ENCODE peak calls at places on chromosomes 12 and 14, in seven cellular contexts. One of them, this sample, is unnamed.

GRCh38 chr12:122593910-122594309 is 66.9 kb downstream of the KNTC1 start:
- DNase-seq in right lobe of liver: no peak
- DNase-seq in transverse colon: no peak
- DNase-seq in stomach: no peak
- DNase-seq in testis: no peak
- DNase-seq in HepG2: no peak
- DNase-seq in esophagus squamous epithelium: no peak
- DNase-seq in this sample: no peak

GRCh38 chr14:75123991-75124390 is 2.9 kb downstream of the NEK9 start:
- DNase-seq in transverse colon: peak
- DNase-seq in HepG2: no peak
- DNase-seq in stomach: no peak
- DNase-seq in testis: peak
- DNase-seq in esophagus squamous epithelium: no peak
- DNase-seq in right lobe of liver: no peak
- DNase-seq in this sample: no peak

GRCh38 chr14:76917158-76917596 is 91.0 kb downstream of the LRRC74A start:
- DNase-seq in testis: peak
- DNase-seq in transverse colon: peak
- DNase-seq in esophagus squamous epithelium: no peak
- DNase-seq in HepG2: peak
- DNase-seq in right lobe of liver: no peak
- DNase-seq in stomach: peak
- DNase-seq in this sample: peak

GRCh38 chr12:11144297-11144696 is 9.9 kb upstream of the TAS2R30 start:
- DNase-seq in testis: no peak
- DNase-seq in stomach: no peak
- DNase-seq in esophagus squamous epithelium: no peak
- DNase-seq in HepG2: no peak
- DNase-seq in right lobe of liver: no peak
- DNase-seq in transverse colon: no peak
- DNase-seq in this sample: no peak

GRCh38 chr14:21408152-21408551 is 24.3 kb upstream of the SUPT16H start:
- DNase-seq in stomach: no peak
- DNase-seq in right lobe of liver: no peak
- DNase-seq in transverse colon: no peak
- DNase-seq in HepG2: no peak
- DNase-seq in esophagus squamous epithelium: no peak
- DNase-seq in testis: no peak
- DNase-seq in this sample: no peak

GRCh38 chr14:92652413-92653151 is 95.8 kb downstream of the LGMN start:
- DNase-seq in transverse colon: no peak
- DNase-seq in stomach: no peak
- DNase-seq in right lobe of liver: no peak
- DNase-seq in HepG2: no peak
- DNase-seq in esophagus squamous epithelium: no peak
- DNase-seq in testis: no peak
- DNase-seq in this sample: no peak

GRCh38 chr14:85315891-85316290 is 214.1 kb upstream of the FLRT2 start:
- DNase-seq in transverse colon: no peak
- DNase-seq in testis: no peak
- DNase-seq in right lobe of liver: no peak
- DNase-seq in stomach: no peak
- DNase-seq in HepG2: no peak
- DNase-seq in esophagus squamous epithelium: no peak
- DNase-seq in this sample: no peak

GRCh38 chr14:63854330-63854729 is 1.5 kb downstream of the SYNE2 start:
- DNase-seq in right lobe of liver: no peak
- DNase-seq in testis: no peak
- DNase-seq in stomach: no peak
- DNase-seq in esophagus squamous epithelium: no peak
- DNase-seq in transverse colon: no peak
- DNase-seq in HepG2: no peak
- DNase-seq in this sample: no peak

GRCh38 chr12:6020930-6021329 is 75.9 kb upstream of the ANO2 start:
- DNase-seq in stomach: no peak
- DNase-seq in testis: no peak
- DNase-seq in HepG2: no peak
- DNase-seq in transverse colon: no peak
- DNase-seq in right lobe of liver: no peak
- DNase-seq in esophagus squamous epithelium: no peak
- DNase-seq in this sample: no peak

GRCh38 chr12:88362439-88362838 is 217.8 kb downstream of the KITLG start:
- DNase-seq in esophagus squamous epithelium: no peak
- DNase-seq in testis: no peak
- DNase-seq in transverse colon: no peak
- DNase-seq in HepG2: no peak
- DNase-seq in stomach: no peak
- DNase-seq in right lobe of liver: no peak
- DNase-seq in this sample: no peak

GRCh38 chr14:22296722-22297121 is 292.3 kb downstream of the DAD1 start:
- DNase-seq in testis: no peak
- DNase-seq in stomach: no peak
- DNase-seq in HepG2: peak
- DNase-seq in transverse colon: no peak
- DNase-seq in right lobe of liver: no peak
- DNase-seq in esophagus squamous epithelium: no peak
- DNase-seq in this sample: no peak

GRCh38 chr12:31233061-31233730 is 92.8 kb downstream of the SINHCAF start:
- DNase-seq in transverse colon: no peak
- DNase-seq in stomach: no peak
- DNase-seq in right lobe of liver: no peak
- DNase-seq in HepG2: no peak
- DNase-seq in testis: no peak
- DNase-seq in esophagus squamous epithelium: no peak
- DNase-seq in this sample: no peak

GRCh38 chr12:123034022-123034541 is 53.6 kb downstream of the ARL6IP4 start:
- DNase-seq in transverse colon: no peak
- DNase-seq in testis: no peak
- DNase-seq in HepG2: no peak
- DNase-seq in right lobe of liver: no peak
- DNase-seq in stomach: no peak
- DNase-seq in esophagus squamous epithelium: no peak
- DNase-seq in this sample: no peak

GRCh38 chr12:13049816-13050215 is 5.6 kb downstream of the FAM234B start:
- DNase-seq in stomach: no peak
- DNase-seq in testis: no peak
- DNase-seq in right lobe of liver: no peak
- DNase-seq in HepG2: no peak
- DNase-seq in esophagus squamous epithelium: no peak
- DNase-seq in transverse colon: no peak
- DNase-seq in this sample: peak

GRCh38 chr14:67263499-67264149 is 22.4 kb downstream of the PALS1 start:
- DNase-seq in stomach: no peak
- DNase-seq in esophagus squamous epithelium: no peak
- DNase-seq in right lobe of liver: no peak
- DNase-seq in testis: no peak
- DNase-seq in transverse colon: no peak
- DNase-seq in HepG2: no peak
- DNase-seq in this sample: no peak

GRCh38 chr12:127383281-127383680 is 883.7 kb upstream of the TMEM132C start:
- DNase-seq in testis: no peak
- DNase-seq in transverse colon: no peak
- DNase-seq in right lobe of liver: no peak
- DNase-seq in esophagus squamous epithelium: no peak
- DNase-seq in HepG2: no peak
- DNase-seq in stomach: no peak
- DNase-seq in this sample: no peak
- TF ChIP-seq POLR2A in testis: no peak
- TF ChIP-seq POLR2A in transverse colon: no peak
- TF ChIP-seq POLR2A in right lobe of liver: no peak
- TF ChIP-seq POLR2A in esophagus squamous epithelium: no peak
- TF ChIP-seq POLR2A in HepG2: no peak
- TF ChIP-seq POLR2A in stomach: no peak
- TF ChIP-seq POLR2A in this sample: no peak

GRCh38 chr14:104448721-104449120 is 130.8 kb upstream of the C14orf180 start:
- DNase-seq in esophagus squamous epithelium: no peak
- DNase-seq in HepG2: no peak
- DNase-seq in right lobe of liver: no peak
- DNase-seq in stomach: no peak
- DNase-seq in testis: no peak
- DNase-seq in transverse colon: no peak
- DNase-seq in this sample: no peak

GRCh38 chr14:104447750-104448149 is 131.8 kb upstream of the C14orf180 start:
- DNase-seq in right lobe of liver: no peak
- DNase-seq in HepG2: no peak
- DNase-seq in testis: no peak
- DNase-seq in stomach: no peak
- DNase-seq in esophagus squamous epithelium: no peak
- DNase-seq in transverse colon: no peak
- DNase-seq in this sample: no peak

GRCh38 chr14:104446611-104447010 is 133.0 kb upstream of the C14orf180 start:
- DNase-seq in stomach: peak
- DNase-seq in esophagus squamous epithelium: no peak
- DNase-seq in HepG2: no peak
- DNase-seq in right lobe of liver: no peak
- DNase-seq in testis: no peak
- DNase-seq in transverse colon: no peak
- DNase-seq in this sample: no peak

GRCh38 chr14:104445832-104446381 is 133.7 kb upstream of the C14orf180 start:
- DNase-seq in stomach: peak
- DNase-seq in right lobe of liver: no peak
- DNase-seq in transverse colon: no peak
- DNase-seq in esophagus squamous epithelium: no peak
- DNase-seq in testis: no peak
- DNase-seq in HepG2: no peak
- DNase-seq in this sample: no peak

GRCh38 chr14:104448321-104448720 is 131.2 kb upstream of the C14orf180 start:
- DNase-seq in HepG2: no peak
- DNase-seq in transverse colon: no peak
- DNase-seq in testis: no peak
- DNase-seq in stomach: no peak
- DNase-seq in right lobe of liver: no peak
- DNase-seq in esophagus squamous epithelium: no peak
- DNase-seq in this sample: no peak
- H3K27ac ChIP-seq in HepG2: no peak
- H3K27ac ChIP-seq in transverse colon: no peak
- H3K27ac ChIP-seq in testis: no peak
- H3K27ac ChIP-seq in stomach: no peak
- H3K27ac ChIP-seq in right lobe of liver: no peak
- H3K27ac ChIP-seq in esophagus squamous epithelium: no peak
- H3K27ac ChIP-seq in this sample: no peak

GRCh38 chr14:53955671-53956426 is 776 bp downstream of the BMP4 start:
- DNase-seq in esophagus squamous epithelium: no peak
- DNase-seq in testis: no peak
- DNase-seq in HepG2: peak
- DNase-seq in transverse colon: peak
- DNase-seq in right lobe of liver: peak
- DNase-seq in stomach: peak
- DNase-seq in this sample: peak
- TF ChIP-seq POLR2A in esophagus squamous epithelium: no peak
- TF ChIP-seq POLR2A in testis: no peak
- TF ChIP-seq POLR2A in HepG2: peak
- TF ChIP-seq POLR2A in transverse colon: no peak
- TF ChIP-seq POLR2A in right lobe of liver: no peak
- TF ChIP-seq POLR2A in stomach: no peak
- TF ChIP-seq POLR2A in this sample: peak

DNA sequence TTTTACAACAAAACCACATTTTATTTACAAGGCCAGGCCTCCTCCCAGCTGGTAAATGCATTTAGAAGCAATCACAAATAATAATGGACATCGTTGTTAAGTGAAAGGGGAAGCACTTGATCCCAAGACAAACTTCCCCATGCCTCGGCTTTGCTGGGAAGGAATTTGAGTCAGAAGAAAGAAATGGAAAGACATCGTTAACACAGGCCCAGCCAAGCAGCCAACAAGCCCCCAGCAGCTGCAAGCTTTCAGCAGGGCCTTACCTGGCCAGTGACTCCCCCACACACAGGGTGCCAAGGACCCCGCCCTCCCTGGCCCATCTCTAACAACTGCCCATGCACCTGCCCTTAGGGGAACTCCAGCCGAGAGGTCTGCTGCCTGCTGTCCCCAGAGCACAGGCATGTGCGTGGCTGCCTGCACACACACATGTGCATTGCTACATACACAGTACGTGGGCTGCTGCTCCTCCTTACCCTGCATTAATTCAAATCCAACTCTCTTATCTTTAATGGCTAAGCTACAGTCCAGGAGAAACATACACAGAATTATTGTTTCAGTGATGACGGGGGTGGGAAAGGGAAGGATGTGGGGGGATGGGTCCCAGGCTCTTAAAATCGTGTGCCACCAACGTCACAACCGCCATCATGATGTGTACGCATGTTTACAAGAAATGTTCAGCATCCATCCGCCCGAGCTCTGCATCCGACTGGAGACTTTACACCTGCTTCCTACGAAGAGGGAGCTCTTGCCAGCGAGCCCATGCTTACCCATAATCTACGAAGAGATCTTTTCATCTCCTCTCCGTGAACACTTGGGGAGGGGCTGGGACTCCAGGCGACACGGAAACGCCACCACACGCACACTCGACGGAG is 9.8 kb downstream of the BCL11B start:
- DNase-seq in stomach: peak
- DNase-seq in right lobe of liver: no peak
- DNase-seq in transverse colon: peak
- DNase-seq in testis: no peak
- DNase-seq in HepG2: no peak
- DNase-seq in esophagus squamous epithelium: no peak
- DNase-seq in this sample: no peak
- H3K27ac ChIP-seq in stomach: peak
- H3K27ac ChIP-seq in right lobe of liver: no peak
- H3K27ac ChIP-seq in transverse colon: peak
- H3K27ac ChIP-seq in testis: no peak
- H3K27ac ChIP-seq in HepG2: no peak
- H3K27ac ChIP-seq in esophagus squamous epithelium: peak
- H3K27ac ChIP-seq in this sample: no peak

This sample was measured in thyroid gland.